ENCODE peak calls at places on chromosomes 12 and 14, in nine cellular contexts. R is HepG2, Z is esophagus muscularis mucosa, I is IMR-90, N is sigmoid colon, S is A549, P is prostate gland, K is Peyer's patch, Q is heart left ventricle. V is an unnamed sample.

GRCh38 chr12:4813741-4814140 is 93.5 kb downstream of the GALNT8 start:
- DNase-seq in R (no peak), Z (no peak), I (no peak), N (no peak), S (no peak), P (no peak), K (no peak), Q (no peak), V (no peak)

GRCh38 chr12:18296909-18297280 is 35.6 kb downstream of the PIK3C2G start:
- DNase-seq in R (no peak), Z (no peak), I (no peak), N (no peak), S (no peak), P (no peak), K (no peak), Q (no peak), V (no peak)

GRCh38 chr12:51630256-51630880 is 39.3 kb downstream of the SCN8A start:
- DNase-seq in R (no peak), Z (no peak), I (no peak), N (no peak), S (no peak), P (no peak), K (no peak), Q (no peak), V (no peak)

GRCh38 chr12:64446295-64446694 is 5.6 kb upstream of the TBK1 start:
- DNase-seq in R (no peak), Z (no peak), I (no peak), N (no peak), S (no peak), P (no peak), K (no peak), Q (no peak), V (no peak)

GRCh38 chr14:81868172-81868571 is 334.5 kb upstream of the SEL1L start:
- DNase-seq in R (no peak), Z (no peak), I (no peak), N (no peak), S (no peak), P (no peak), K (no peak), Q (no peak), V (no peak)

GRCh38 chr12:123335490-123335889 is 29.2 kb downstream of the SBNO1 start:
- DNase-seq in R (no peak), Z (no peak), I (no peak), N (no peak), S (no peak), P (no peak), K (no peak), Q (no peak), V (no peak)

GRCh38 chr12:104671407-104672095 is 214.8 kb downstream of the CHST11 start:
- DNase-seq in R (peak), Z (peak), I (peak), N (peak), S (peak), P (peak), K (peak), Q (peak), V (peak)

GRCh38 chr12:2324375-2324774 is 271.6 kb downstream of the CACNA1C start:
- DNase-seq in R (no peak), Z (no peak), I (no peak), N (peak), S (no peak), P (no peak), K (no peak), Q (peak), V (peak)

GRCh38 chr12:59491877-59492276 is 104.0 kb upstream of the SLC16A7 start:
- DNase-seq in R (no peak), Z (no peak), I (no peak), N (no peak), S (no peak), P (no peak), K (no peak), Q (no peak), V (no peak)

GRCh38 chr14:100905166-100905565 is 1.6 kb upstream of the RTL1 start:
- DNase-seq in R (no peak), Z (no peak), I (no peak), N (peak), S (no peak), P (no peak), K (no peak), Q (no peak), V (no peak)

GRCh38 chr12:108612788-108613282 is 15.0 kb upstream of the TMEM119 start:
- DNase-seq in R (no peak), Z (no peak), I (no peak), N (no peak), S (no peak), P (no peak), K (no peak), Q (no peak), V (no peak)

GRCh38 chr14:59484611-59485174 is 376 bp downstream of the JKAMP start:
- DNase-seq in R (no peak), Z (no peak), I (peak), N (no peak), S (no peak), P (no peak), K (no peak), Q (no peak), V (no peak)

GRCh38 chr12:54147186-54147585 is 41.6 kb downstream of the SMUG1 start:
- DNase-seq in R (no peak), Z (no peak), I (no peak), N (no peak), S (no peak), P (no peak), K (no peak), Q (no peak), V (no peak)

GRCh38 chr12:83102499-83102898 is 415.8 kb downstream of the TMTC2 start:
- DNase-seq in R (no peak), Z (no peak), I (peak), N (no peak), S (no peak), P (no peak), K (no peak), Q (no peak), V (no peak)

GRCh38 chr12:71810905-71811304 is 28.7 kb upstream of the TBC1D15 start:
- DNase-seq in R (no peak), Z (no peak), I (no peak), N (no peak), S (no peak), P (no peak), K (no peak), Q (no peak), V (no peak)

GRCh38 chr12:57226588-57227314 is 2.8 kb upstream of the SHMT2 start:
- DNase-seq in R (no peak), Z (no peak), I (no peak), N (no peak), S (no peak), P (no peak), K (no peak), Q (no peak), V (no peak)

GRCh38 chr12:56425940-56426438 is 23.2 kb downstream of the TIMELESS start:
- DNase-seq in R (no peak), Z (no peak), I (no peak), N (no peak), S (no peak), P (no peak), K (no peak), Q (no peak), V (no peak)

GRCh38 chr14:75069811-75070145 is 337 bp downstream of the ZC2HC1C start:
- DNase-seq in R (peak), Z (no peak), I (no peak), N (no peak), S (no peak), P (no peak), K (no peak), Q (no peak), V (peak)

GRCh38 chr14:70382556-70382955 is 23.1 kb upstream of the COX16 start:
- DNase-seq in R (no peak), Z (no peak), I (no peak), N (no peak), S (no peak), P (no peak), K (no peak), Q (no peak), V (no peak)

GRCh38 chr12:52920937-52921336 is 16.1 kb upstream of the KRT8 start:
- DNase-seq in R (peak), Z (no peak), I (peak), N (no peak), S (no peak), P (no peak), K (no peak), Q (no peak), V (no peak)

GRCh38 chr12:131045705-131046460 is 92.2 kb downstream of the ADGRD1 start:
- DNase-seq in R (no peak), Z (no peak), I (no peak), N (peak), S (no peak), P (no peak), K (no peak), Q (no peak), V (no peak)

GRCh38 chr12:81259360-81259759 is 181.5 kb downstream of the ACSS3 start:
- DNase-seq in R (no peak), Z (no peak), I (no peak), N (no peak), S (no peak), P (no peak), K (no peak), Q (no peak), V (no peak)

GRCh38 chr12:60529261-60529660 is 933.4 kb downstream of the SLC16A7 start:
- DNase-seq in R (no peak), Z (peak), I (no peak), N (no peak), S (no peak), P (no peak), K (no peak), Q (no peak), V (no peak)

GRCh38 chr12:113142173-113142885 is 6.8 kb upstream of the RASAL1 start:
- DNase-seq in R (peak), Z (no peak), I (no peak), N (no peak), S (no peak), P (no peak), K (peak), Q (no peak), V (peak)

GRCh38 chr12:75389061-75389460 is 1.8 kb upstream of the GLIPR1L2 start:
- DNase-seq in R (no peak), Z (no peak), I (peak), N (no peak), S (no peak), P (no peak), K (no peak), Q (no peak), V (no peak)

GRCh38 chr12:14264316-14264715 is 101.2 kb upstream of the ATF7IP start:
- DNase-seq in R (no peak), Z (no peak), I (peak), N (no peak), S (no peak), P (no peak), K (no peak), Q (no peak), V (no peak)

GRCh38 chr14:81192594-81192993 is 28.2 kb downstream of the GTF2A1 start:
- DNase-seq in R (no peak), Z (no peak), I (no peak), N (no peak), S (no peak), P (no peak), K (no peak), Q (no peak), V (no peak)

GRCh38 chr12:94710933-94711332 is 60.6 kb upstream of the TMCC3 start:
- DNase-seq in R (peak), Z (no peak), I (peak), N (no peak), S (peak), P (no peak), K (peak), Q (no peak), V (no peak)

GRCh38 chr12:88185988-88186387 is 43.9 kb downstream of the TMTC3 start:
- DNase-seq in R (no peak), Z (no peak), I (peak), N (no peak), S (no peak), P (no peak), K (no peak), Q (no peak), V (no peak)

GRCh38 chr12:93591137-93591868 is 18.8 kb downstream of the SOCS2 start:
- DNase-seq in R (no peak), Z (peak), I (peak), N (peak), S (peak), P (peak), K (peak), Q (peak), V (peak)

DNA sequence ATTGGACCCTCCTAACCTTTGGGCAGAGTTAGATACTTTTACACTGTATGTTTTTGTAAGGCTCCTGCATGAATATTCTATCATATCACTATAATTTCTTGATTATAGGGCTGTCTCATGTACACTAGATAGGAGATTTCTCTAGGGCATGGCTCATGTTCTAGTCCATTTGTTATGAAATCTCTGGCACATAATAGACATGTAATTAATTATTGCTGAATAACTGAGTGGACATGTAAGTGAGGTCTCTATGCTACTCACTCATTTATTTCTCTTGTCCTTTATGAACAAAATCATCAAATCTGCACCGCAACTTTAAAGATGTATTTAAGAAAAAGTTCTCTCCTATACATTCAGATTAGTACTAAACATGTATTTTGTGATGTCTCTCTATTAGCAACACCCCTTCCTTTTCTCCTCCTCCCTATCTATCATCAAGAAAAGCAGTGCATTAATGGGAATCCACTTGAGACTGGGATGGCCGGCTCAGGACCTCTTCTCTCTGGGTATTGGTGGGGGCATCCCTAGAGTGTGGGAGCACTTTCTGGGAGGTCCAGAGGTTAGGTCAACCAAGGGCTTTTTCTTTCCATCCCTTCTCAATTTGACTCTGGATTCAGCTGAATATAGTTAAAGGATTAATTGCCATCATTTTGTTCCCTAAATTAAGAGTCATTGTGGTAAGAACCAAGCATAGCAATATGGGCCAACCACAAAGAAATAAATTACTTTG is 168.0 kb upstream of the HMGA2 start:
- DNase-seq in R (no peak), Z (no peak), I (no peak), N (no peak), S (no peak), P (no peak), K (no peak), Q (no peak), V (no peak)
- H3K27ac ChIP-seq in R (no peak), Z (no peak), I (peak), N (no peak), S (peak), P (no peak), K (no peak), Q (no peak), V (no peak)

DNA sequence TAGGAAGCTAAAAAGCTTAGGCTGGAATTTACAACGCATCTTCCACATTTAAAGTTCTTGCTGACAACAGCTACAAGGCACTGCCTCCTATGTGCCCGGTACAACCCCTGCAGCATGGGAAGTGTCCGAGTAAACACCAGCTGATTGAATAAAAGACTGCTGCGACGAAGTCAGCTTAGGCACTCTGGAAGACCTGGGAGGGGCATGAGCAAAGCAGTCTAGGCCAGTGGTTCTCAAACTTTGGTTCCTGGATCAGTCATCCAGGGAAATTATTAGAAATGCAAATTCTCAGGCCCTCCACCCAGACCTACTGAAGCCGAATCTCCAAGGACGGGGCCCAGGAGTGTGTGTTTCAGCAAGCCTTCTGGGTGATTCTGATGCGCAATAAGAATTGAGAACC is 635.7 kb upstream of the TBX3 start:
- DNase-seq in R (no peak), Z (no peak), I (no peak), N (no peak), S (no peak), P (no peak), K (no peak), Q (no peak), V (no peak)
- TF ChIP-seq POLR2A in R (no peak), Z (no peak), I (no peak), N (no peak), S (no peak), P (no peak), K (no peak), Q (no peak), V (no peak)

GRCh38 chr12:3421599-3421998 is 69.4 kb upstream of the PRMT8 start:
- DNase-seq in R (no peak), Z (no peak), I (no peak), N (no peak), S (no peak), P (no peak), K (no peak), Q (no peak), V (no peak)
- H3K4me3 ChIP-seq in R (no peak), Z (no peak), I (no peak), N (no peak), S (no peak), P (no peak), K (no peak), Q (no peak), V (no peak)

GRCh38 chr12:49323524-49324097 is 556 bp downstream of the TROAP start:
- DNase-seq in R (no peak), Z (no peak), I (no peak), N (peak), S (no peak), P (no peak), K (no peak), Q (no peak), V (no peak)

GRCh38 chr12:49327887-49328286 is 4.8 kb downstream of the TROAP start:
- DNase-seq in R (no peak), Z (no peak), I (no peak), N (no peak), S (no peak), P (no peak), K (no peak), Q (no peak), V (no peak)

GRCh38 chr12:49322708-49323523 is at the start of gene TROAP:
- DNase-seq in R (peak), Z (peak), I (peak), N (peak), S (peak), P (peak), K (peak), Q (peak), V (peak)

GRCh38 chr12:49327368-49327767 is 4.3 kb downstream of the TROAP start:
- DNase-seq in R (no peak), Z (no peak), I (no peak), N (peak), S (no peak), P (no peak), K (no peak), Q (no peak), V (no peak)

DNA sequence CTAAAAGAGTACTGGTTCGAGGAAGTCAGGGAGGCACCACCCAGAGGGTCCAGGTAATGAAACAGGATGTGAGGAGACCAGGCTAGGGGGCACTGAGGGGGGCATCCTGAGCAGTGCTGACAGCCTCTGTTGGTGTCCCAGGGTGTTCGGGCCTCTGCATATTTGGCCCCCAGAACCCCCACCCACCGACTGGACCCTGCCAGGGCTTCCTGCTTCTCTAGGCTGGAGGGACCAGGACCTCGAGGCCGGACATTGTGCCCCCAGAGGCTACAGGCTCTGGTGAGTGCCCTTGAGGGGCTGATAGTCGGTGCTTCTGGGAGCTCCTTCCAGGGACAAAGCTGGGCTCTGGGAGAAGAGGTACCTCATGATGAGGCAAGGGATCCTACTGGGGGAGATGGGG is 2.6 kb downstream of the TROAP start:
- DNase-seq in R (no peak), Z (no peak), I (no peak), N (peak), S (no peak), P (no peak), K (no peak), Q (no peak), V (no peak)
- H3K27ac ChIP-seq in R (no peak), Z (no peak), I (no peak), N (no peak), S (no peak), P (no peak), K (no peak), Q (no peak), V (no peak)

DNA sequence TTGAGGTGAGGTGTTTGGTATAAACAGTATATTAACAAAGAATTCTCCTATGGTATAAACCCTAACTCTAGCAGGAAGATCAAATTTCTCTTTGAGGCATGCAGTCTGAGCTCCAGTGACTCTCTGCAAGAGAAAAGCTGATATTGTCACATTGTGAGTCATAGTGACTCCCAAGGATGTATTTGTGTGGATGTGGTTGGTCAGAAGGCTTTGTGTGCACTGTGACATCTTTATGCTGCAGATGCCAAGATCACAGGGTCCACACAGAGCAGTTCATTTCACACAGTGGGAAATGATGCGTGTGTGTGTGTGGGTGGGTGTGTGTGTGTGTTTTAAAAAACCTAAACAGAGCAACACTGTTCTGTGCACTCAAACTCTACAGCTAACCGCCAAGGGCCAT is 727.8 kb downstream of the DIO2 start:
- DNase-seq in R (no peak), Z (no peak), I (peak), N (no peak), S (no peak), P (no peak), K (no peak), Q (no peak), V (no peak)
- TF ChIP-seq POLR2A in R (no peak), Z (no peak), I (no peak), N (no peak), S (no peak), P (no peak), K (no peak), Q (no peak), V (no peak)

DNA sequence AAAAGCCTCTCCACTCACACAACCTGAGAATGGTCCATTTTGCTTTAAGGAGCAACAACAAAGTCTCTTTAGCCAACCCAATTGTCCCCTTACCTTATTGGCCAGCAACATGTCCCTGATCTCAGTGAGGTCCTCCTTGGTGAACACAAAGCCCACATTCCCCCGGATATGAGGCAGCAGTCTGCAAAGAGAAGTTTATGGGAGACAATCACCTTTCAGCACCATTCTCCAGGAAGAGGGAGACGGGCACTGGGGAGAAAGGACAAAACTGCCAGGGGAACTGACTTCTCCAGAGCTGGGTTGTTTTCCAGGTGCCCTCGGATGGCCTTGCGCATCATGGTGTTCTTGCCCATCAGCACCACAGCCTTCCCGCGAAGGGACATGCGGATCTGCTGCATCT is 1.9 kb downstream of the RPLP0 start:
- DNase-seq in R (no peak), Z (no peak), I (no peak), N (no peak), S (no peak), P (no peak), K (peak), Q (no peak), V (no peak)
- H3K4me3 ChIP-seq in R (peak), Z (peak), I (no peak), N (peak), S (peak), P (no peak), K (peak), Q (no peak), V (peak)